ENCODE peak calls at places on chromosomes 13 and 19, in five cellular contexts. One of them, this sample, is unnamed.

GRCh38 chr13:48496796-48497195 is 36.1 kb downstream of the RCBTB2 start:
- DNase-seq in astrocyte of the spinal cord: no peak
- DNase-seq in cardiac fibroblast: no peak
- DNase-seq in CD8-positive, alpha-beta memory T cell: no peak
- DNase-seq in CD4-positive, alpha-beta memory T cell: peak; percentile 40
- DNase-seq in this sample: peak; percentile 72

GRCh38 chr13:24923305-24923640 is 159.3 kb downstream of the RNF17 start:
- DNase-seq in astrocyte of the spinal cord: peak; percentile 88
- DNase-seq in cardiac fibroblast: peak; percentile 88
- DNase-seq in CD8-positive, alpha-beta memory T cell: peak; percentile 39
- DNase-seq in CD4-positive, alpha-beta memory T cell: peak; percentile 64
- DNase-seq in this sample: no peak

GRCh38 chr13:87538366-87539052 is 132.7 kb upstream of the SLITRK5 start:
- DNase-seq in astrocyte of the spinal cord: no peak
- DNase-seq in cardiac fibroblast: no peak
- DNase-seq in CD8-positive, alpha-beta memory T cell: no peak
- DNase-seq in CD4-positive, alpha-beta memory T cell: no peak
- DNase-seq in this sample: no peak

GRCh38 chr19:46372901-46373572 is 26.1 kb downstream of the PPP5C start:
- DNase-seq in astrocyte of the spinal cord: peak; percentile 29
- DNase-seq in cardiac fibroblast: peak; percentile 28
- DNase-seq in CD8-positive, alpha-beta memory T cell: no peak
- DNase-seq in CD4-positive, alpha-beta memory T cell: no peak
- DNase-seq in this sample: no peak

GRCh38 chr19:23075031-23075733 is 41.6 kb upstream of the ZNF730 start:
- DNase-seq in astrocyte of the spinal cord: peak; percentile 78
- DNase-seq in cardiac fibroblast: peak; percentile 73
- DNase-seq in CD8-positive, alpha-beta memory T cell: no peak
- DNase-seq in CD4-positive, alpha-beta memory T cell: no peak
- DNase-seq in this sample: no peak

GRCh38 chr13:87674143-87674772 is 3.1 kb downstream of the SLITRK5 start:
- DNase-seq in astrocyte of the spinal cord: peak; percentile 22
- DNase-seq in cardiac fibroblast: no peak
- DNase-seq in CD8-positive, alpha-beta memory T cell: no peak
- DNase-seq in CD4-positive, alpha-beta memory T cell: no peak
- DNase-seq in this sample: no peak

GRCh38 chr13:41196620-41197019 is 2.3 kb upstream of the KBTBD7 start:
- DNase-seq in astrocyte of the spinal cord: no peak
- DNase-seq in cardiac fibroblast: peak; percentile 9
- DNase-seq in CD8-positive, alpha-beta memory T cell: no peak
- DNase-seq in CD4-positive, alpha-beta memory T cell: no peak
- DNase-seq in this sample: no peak

GRCh38 chr19:41351339-41352245 is 2.1 kb downstream of the TGFB1 start:
- DNase-seq in astrocyte of the spinal cord: peak; percentile 60
- DNase-seq in cardiac fibroblast: peak; percentile 63
- DNase-seq in CD8-positive, alpha-beta memory T cell: peak; percentile 85
- DNase-seq in CD4-positive, alpha-beta memory T cell: peak; percentile 95
- DNase-seq in this sample: peak; percentile 87

GRCh38 chr13:60335531-60335930 is 61.5 kb upstream of the TDRD3 start:
- DNase-seq in astrocyte of the spinal cord: peak; percentile 39
- DNase-seq in cardiac fibroblast: peak; percentile 31
- DNase-seq in CD8-positive, alpha-beta memory T cell: peak; percentile 1
- DNase-seq in CD4-positive, alpha-beta memory T cell: no peak
- DNase-seq in this sample: no peak

GRCh38 chr13:53151692-53152421 is 123.2 kb downstream of the OLFM4 start:
- DNase-seq in astrocyte of the spinal cord: no peak
- DNase-seq in cardiac fibroblast: peak; percentile 11
- DNase-seq in CD8-positive, alpha-beta memory T cell: peak; percentile 2
- DNase-seq in CD4-positive, alpha-beta memory T cell: peak; percentile 30
- DNase-seq in this sample: peak; percentile 42

GRCh38 chr13:45256254-45256653 is 55.4 kb upstream of the KCTD4 start:
- DNase-seq in astrocyte of the spinal cord: no peak
- DNase-seq in cardiac fibroblast: no peak
- DNase-seq in CD8-positive, alpha-beta memory T cell: no peak
- DNase-seq in CD4-positive, alpha-beta memory T cell: no peak
- DNase-seq in this sample: no peak

GRCh38 chr19:1856698-1857603 is 6.4 kb downstream of the KLF16 start:
- DNase-seq in astrocyte of the spinal cord: peak; percentile 71
- DNase-seq in cardiac fibroblast: peak; percentile 79
- DNase-seq in CD8-positive, alpha-beta memory T cell: peak; percentile 51
- DNase-seq in CD4-positive, alpha-beta memory T cell: peak; percentile 40
- DNase-seq in this sample: no peak

GRCh38 chr19:53102701-53103140 is 501 bp downstream of the ZNF160 start:
- DNase-seq in astrocyte of the spinal cord: peak; percentile 32
- DNase-seq in cardiac fibroblast: peak; percentile 57
- DNase-seq in CD8-positive, alpha-beta memory T cell: no peak
- DNase-seq in CD4-positive, alpha-beta memory T cell: peak; percentile 59
- DNase-seq in this sample: peak; percentile 25

GRCh38 chr13:52955505-52955904 is 73.1 kb upstream of the OLFM4 start:
- DNase-seq in astrocyte of the spinal cord: no peak
- DNase-seq in cardiac fibroblast: no peak
- DNase-seq in CD8-positive, alpha-beta memory T cell: no peak
- DNase-seq in CD4-positive, alpha-beta memory T cell: no peak
- DNase-seq in this sample: no peak

GRCh38 chr19:15563325-15563794 is 51.7 kb upstream of the CYP4F8 start:
- DNase-seq in astrocyte of the spinal cord: no peak
- DNase-seq in cardiac fibroblast: peak; percentile 13
- DNase-seq in CD8-positive, alpha-beta memory T cell: no peak
- DNase-seq in CD4-positive, alpha-beta memory T cell: no peak
- DNase-seq in this sample: no peak

GRCh38 chr19:58559275-58560006 is 1.0 kb upstream of the UBE2M start:
- DNase-seq in astrocyte of the spinal cord: peak; percentile 90
- DNase-seq in cardiac fibroblast: peak; percentile 95
- DNase-seq in CD8-positive, alpha-beta memory T cell: no peak
- DNase-seq in CD4-positive, alpha-beta memory T cell: peak; percentile 68
- DNase-seq in this sample: peak; percentile 75

GRCh38 chr19:34109596-34109995 is 62.7 kb upstream of the LSM14A start:
- DNase-seq in astrocyte of the spinal cord: no peak
- DNase-seq in cardiac fibroblast: no peak
- DNase-seq in CD8-positive, alpha-beta memory T cell: no peak
- DNase-seq in CD4-positive, alpha-beta memory T cell: no peak
- DNase-seq in this sample: no peak

GRCh38 chr13:35978607-35979316 is 152.4 kb downstream of the DCLK1 start:
- DNase-seq in astrocyte of the spinal cord: peak; percentile 85
- DNase-seq in cardiac fibroblast: peak; percentile 85
- DNase-seq in CD8-positive, alpha-beta memory T cell: peak; percentile 1
- DNase-seq in CD4-positive, alpha-beta memory T cell: no peak
- DNase-seq in this sample: peak; percentile 46
- H3K4me3 ChIP-seq in astrocyte of the spinal cord: no peak overlapping the region
- H3K4me3 ChIP-seq in cardiac fibroblast: no peak overlapping the region
- H3K4me3 ChIP-seq in CD8-positive, alpha-beta memory T cell: no peak overlapping the region
- H3K4me3 ChIP-seq in CD4-positive, alpha-beta memory T cell: no peak overlapping the region
- H3K4me3 ChIP-seq in this sample: no peak overlapping the region

DNA sequence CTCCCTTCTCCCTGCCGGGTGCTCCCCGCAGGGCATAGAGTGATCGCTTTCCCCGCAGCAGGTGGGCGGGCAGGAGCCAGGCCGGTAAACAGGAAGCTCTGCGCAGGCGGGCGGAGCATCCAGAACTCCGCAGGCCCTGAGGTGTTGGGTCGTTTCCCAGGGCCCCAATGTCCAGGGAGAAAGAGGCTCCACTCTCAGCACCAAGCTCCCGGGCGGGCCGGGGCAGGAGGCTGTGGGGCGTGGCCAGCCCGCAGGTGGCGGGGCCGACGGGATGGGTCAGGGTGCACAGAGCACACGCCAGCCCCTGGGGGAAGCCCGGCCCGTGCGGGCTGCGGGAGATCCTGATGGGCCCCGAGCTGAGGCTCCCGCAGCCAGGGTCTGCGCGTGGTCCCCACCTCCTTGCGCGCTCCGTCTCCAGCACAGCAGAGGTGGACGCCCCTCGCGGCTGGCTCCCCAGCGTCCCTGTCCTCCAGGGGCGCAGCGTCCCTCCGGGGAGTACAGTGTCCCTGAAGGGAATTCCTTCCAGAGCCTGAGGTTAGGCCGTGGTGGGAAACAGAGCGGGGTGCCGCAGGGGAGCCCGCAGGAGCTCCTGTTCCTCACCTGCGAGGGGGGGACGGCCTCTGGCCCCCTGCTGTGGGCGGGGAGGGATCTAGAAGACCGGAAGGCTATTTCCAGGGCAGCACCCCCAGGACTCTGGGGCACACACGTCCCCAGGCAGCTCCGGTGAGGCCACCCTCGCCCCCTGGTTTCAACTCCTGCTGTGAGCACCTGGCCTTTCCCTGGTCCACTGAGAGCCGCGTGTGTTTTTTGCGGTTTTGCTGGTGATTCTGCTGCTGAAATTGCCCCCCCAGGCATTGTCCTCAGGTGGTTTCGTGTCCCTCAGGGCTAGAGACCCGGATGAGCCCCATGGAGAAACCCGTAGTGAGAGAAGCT is 12.2 kb downstream of the PIP5K1C start:
- DNase-seq in astrocyte of the spinal cord: no peak
- DNase-seq in cardiac fibroblast: no peak
- DNase-seq in CD8-positive, alpha-beta memory T cell: peak; percentile 55
- DNase-seq in CD4-positive, alpha-beta memory T cell: peak; percentile 33
- DNase-seq in this sample: no peak
- H3K4me3 ChIP-seq in astrocyte of the spinal cord: no peak overlapping the region
- H3K4me3 ChIP-seq in cardiac fibroblast: no peak overlapping the region
- H3K4me3 ChIP-seq in CD8-positive, alpha-beta memory T cell: peak overlapping the region; percentile 64
- H3K4me3 ChIP-seq in CD4-positive, alpha-beta memory T cell: peak overlapping the region; percentile 41
- H3K4me3 ChIP-seq in this sample: no peak overlapping the region

GRCh38 chr13:95987841-95988240 is 65.4 kb downstream of the UGGT2 start:
- DNase-seq in astrocyte of the spinal cord: no peak
- DNase-seq in cardiac fibroblast: no peak
- DNase-seq in CD8-positive, alpha-beta memory T cell: no peak
- DNase-seq in CD4-positive, alpha-beta memory T cell: no peak
- DNase-seq in this sample: no peak

GRCh38 chr13:95982144-95982543 is 71.1 kb downstream of the UGGT2 start:
- DNase-seq in astrocyte of the spinal cord: no peak
- DNase-seq in cardiac fibroblast: no peak
- DNase-seq in CD8-positive, alpha-beta memory T cell: no peak
- DNase-seq in CD4-positive, alpha-beta memory T cell: no peak
- DNase-seq in this sample: no peak
- H3K4me3 ChIP-seq in astrocyte of the spinal cord: no peak overlapping the region
- H3K4me3 ChIP-seq in cardiac fibroblast: no peak overlapping the region
- H3K4me3 ChIP-seq in CD8-positive, alpha-beta memory T cell: no peak overlapping the region
- H3K4me3 ChIP-seq in CD4-positive, alpha-beta memory T cell: no peak overlapping the region
- H3K4me3 ChIP-seq in this sample: no peak overlapping the region

GRCh38 chr13:29791508-29791907 is 58.9 kb downstream of the UBL3 start:
- DNase-seq in astrocyte of the spinal cord: no peak
- DNase-seq in cardiac fibroblast: no peak
- DNase-seq in CD8-positive, alpha-beta memory T cell: no peak
- DNase-seq in CD4-positive, alpha-beta memory T cell: no peak
- DNase-seq in this sample: no peak
- H3K4me3 ChIP-seq in astrocyte of the spinal cord: no peak overlapping the region
- H3K4me3 ChIP-seq in cardiac fibroblast: no peak overlapping the region
- H3K4me3 ChIP-seq in CD8-positive, alpha-beta memory T cell: no peak overlapping the region
- H3K4me3 ChIP-seq in CD4-positive, alpha-beta memory T cell: no peak overlapping the region
- H3K4me3 ChIP-seq in this sample: no peak overlapping the region

GRCh38 chr19:38227272-38228004 is 3.4 kb upstream of the DPF1 start:
- DNase-seq in astrocyte of the spinal cord: no peak
- DNase-seq in cardiac fibroblast: no peak
- DNase-seq in CD8-positive, alpha-beta memory T cell: no peak
- DNase-seq in CD4-positive, alpha-beta memory T cell: no peak
- DNase-seq in this sample: no peak
- H3K4me3 ChIP-seq in astrocyte of the spinal cord: no peak overlapping the region
- H3K4me3 ChIP-seq in cardiac fibroblast: no peak overlapping the region
- H3K4me3 ChIP-seq in CD8-positive, alpha-beta memory T cell: no peak overlapping the region
- H3K4me3 ChIP-seq in CD4-positive, alpha-beta memory T cell: no peak overlapping the region
- H3K4me3 ChIP-seq in this sample: no peak overlapping the region

This sample was measured in CD4-positive, CD25-positive, alpha-beta regulatory T cell.